ENCODE peak calls at places on chromosomes 13 and 19, in four cellular contexts. Q is IMR-90, R is K562, A is A549. T is an unnamed sample.

GRCh38 chr13:73556902-73557301 is 498.1 kb downstream of the KLF5 start:
- DNase-seq in Q (no peak), R (no peak), A (no peak), T (no peak)

GRCh38 chr19:50679177-50680125 is 30.2 kb downstream of the C19orf81 start:
- DNase-seq in R (peak), A (peak), Q (peak), T (peak)

GRCh38 chr19:41804327-41804726 is 7.9 kb downstream of the CEACAM3 start:
- DNase-seq in R (no peak), Q (no peak), A (no peak), T (no peak)

GRCh38 chr19:47363758-47364529 is 14.8 kb downstream of the DHX34 start:
- DNase-seq in A (peak), Q (peak), R (peak), T (no peak)

GRCh38 chr13:97976551-97977375 is 23.3 kb downstream of the IPO5 start:
- DNase-seq in Q (no peak), R (peak), A (peak), T (no peak)

GRCh38 chr19:17765069-17765618 is 13.9 kb downstream of the FCHO1 start:
- DNase-seq in Q (no peak), A (peak), R (no peak), T (no peak)

GRCh38 chr13:43489168-43489730 is 297.5 kb downstream of the ENOX1 start:
- DNase-seq in R (no peak), Q (no peak), A (no peak), T (no peak)

GRCh38 chr13:102197193-102197592 is 204.7 kb downstream of the FGF14 start:
- DNase-seq in A (peak), R (no peak), Q (peak), T (no peak)

GRCh38 chr13:26308250-26308649 is 54.3 kb downstream of the CDK8 start:
- DNase-seq in R (no peak), Q (no peak), A (no peak), T (no peak)

GRCh38 chr13:19862511-19863313 is 737 bp downstream of the ZMYM5 start:
- DNase-seq in R (peak), Q (peak), A (peak), T (no peak)

GRCh38 chr13:97485328-97485727 is 51.4 kb downstream of the RAP2A start:
- DNase-seq in Q (peak), R (no peak), A (no peak), T (no peak)

GRCh38 chr13:102983496-102983895 is 82.7 kb downstream of the SLC10A2 start:
- DNase-seq in R (no peak), A (no peak), Q (no peak), T (no peak)

GRCh38 chr13:101579291-101579802 is 126.9 kb downstream of the ITGBL1 start:
- DNase-seq in Q (peak), A (peak), R (no peak), T (no peak)

GRCh38 chr19:29811125-29812079 is at the start of gene CCNE1:
- DNase-seq in R (peak), A (peak), Q (peak), T (no peak)

GRCh38 chr13:27476943-27477681 is 26.7 kb upstream of the MTIF3 start:
- DNase-seq in R (no peak), A (peak), Q (peak), T (no peak)

GRCh38 chr19:7083076-7083956 is 13.8 kb downstream of the ZNF557 start:
- DNase-seq in Q (peak), A (peak), R (peak), T (no peak)

GRCh38 chr13:99392806-99393135 is 85.6 kb upstream of the GPR183 start:
- DNase-seq in A (no peak), Q (no peak), R (no peak), T (no peak)

GRCh38 chr13:51249767-51250741 is 27.9 kb downstream of the FAM124A start:
- DNase-seq in R (no peak), A (no peak), Q (no peak), T (no peak)

GRCh38 chr13:110570886-110571285 is 9.4 kb upstream of the RAB20 start:
- DNase-seq in R (no peak), A (no peak), Q (no peak), T (no peak)

GRCh38 chr13:41561179-41561578 is 103.8 kb downstream of the RGCC start:
- DNase-seq in Q (peak), R (no peak), A (no peak), T (no peak)

GRCh38 chr19:3210347-3211017 is 14.0 kb upstream of the CELF5 start:
- DNase-seq in A (peak), R (peak), Q (no peak), T (no peak)

GRCh38 chr19:3501780-3502179 is 1.3 kb upstream of the DOHH start:
- DNase-seq in A (no peak), Q (no peak), R (no peak), T (no peak)

GRCh38 chr19:45640849-45641273 is 1.7 kb upstream of the EML2 start:
- DNase-seq in R (peak), Q (no peak), A (no peak), T (no peak)

GRCh38 chr13:73168226-73168992 is 109.6 kb downstream of the KLF5 start:
- DNase-seq in A (no peak), Q (peak), R (no peak), T (no peak)

GRCh38 chr19:2561895-2562294 is 86.0 kb downstream of the GADD45B start:
- DNase-seq in A (no peak), Q (no peak), R (no peak), T (peak)

GRCh38 chr13:67224148-67224846 is 5.8 kb downstream of the PCDH9 start:
- DNase-seq in Q (peak), R (peak), A (peak), T (no peak)
- TF ChIP-seq ELK1 in Q (no peak), R (no peak), A (no peak), T (no peak)

DNA sequence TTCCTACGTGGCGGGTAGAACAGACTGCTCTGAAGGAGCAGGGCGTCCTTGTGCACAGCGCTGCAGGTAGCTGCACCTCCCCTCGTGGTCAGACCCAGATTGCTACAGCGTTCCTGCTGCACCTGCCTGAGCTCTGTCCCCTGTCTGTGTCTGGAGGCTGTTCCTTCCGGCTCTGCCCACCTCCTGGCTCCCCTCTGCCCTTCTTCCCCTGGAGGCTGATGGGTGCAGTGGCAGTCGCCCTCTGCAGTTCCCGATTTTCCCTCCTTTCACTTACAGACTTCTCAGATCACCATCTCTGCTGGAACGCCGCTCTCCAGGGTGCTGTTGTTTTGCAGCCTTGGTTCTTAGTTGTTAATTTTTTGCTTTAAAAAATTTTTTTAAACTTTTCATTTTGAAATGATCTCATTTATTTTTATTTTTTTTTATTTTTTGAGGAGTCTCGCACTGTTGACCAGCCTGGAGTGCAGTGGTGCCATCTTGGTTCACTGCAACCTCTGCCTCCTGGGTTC is 53.6 kb downstream of the SMARCA4 start:
- DNase-seq in Q (no peak), A (no peak), R (no peak), T (no peak)
- TF ChIP-seq ELK1 in Q (no peak), A (no peak), R (no peak), T (no peak)

GRCh38 chr13:84405286-84405685 is 523.0 kb upstream of the SLITRK1 start:
- DNase-seq in Q (peak), R (no peak), A (no peak), T (no peak)
- TF ChIP-seq ELK1 in Q (no peak), R (no peak), A (no peak), T (no peak)

GRCh38 chr19:22919946-22920345 is 83.0 kb downstream of the ZNF728 start:
- DNase-seq in Q (no peak), R (no peak), A (no peak), T (no peak)
- TF ChIP-seq ELK1 in Q (no peak), R (no peak), A (no peak), T (no peak)

DNA sequence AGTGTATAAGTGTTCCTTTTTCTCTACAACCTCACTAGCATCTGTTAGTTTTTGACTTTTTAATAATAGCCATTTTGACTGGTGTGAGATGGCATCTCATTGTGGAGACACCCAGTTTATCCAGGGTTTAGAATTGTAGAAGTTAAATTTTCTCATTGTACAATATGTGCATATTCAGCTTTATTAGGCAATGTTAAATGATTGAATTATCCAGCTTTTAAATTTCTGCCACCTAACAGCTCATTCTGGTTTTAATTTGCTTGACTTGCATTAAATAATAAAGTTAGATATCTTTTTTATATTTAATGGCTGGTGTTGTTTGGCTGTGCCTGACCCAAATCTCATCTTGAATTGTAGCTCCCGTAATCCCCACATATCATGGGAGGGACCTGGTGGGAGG is 46.7 kb upstream of the ZNF30 start:
- DNase-seq in R (no peak), Q (no peak), A (no peak), T (no peak)
- TF ChIP-seq ELK1 in R (no peak), Q (no peak), A (no peak), T (no peak)

GRCh38 chr19:991174-991931 is 7.2 kb downstream of the WDR18 start:
- DNase-seq in A (peak), R (peak), Q (peak), T (no peak)
- TF ChIP-seq ELK1 in A (no peak), R (no peak), Q (no peak), T (no peak)

GRCh38 chr13:21458816-21459701 is at the start of gene ZDHHC20:
- DNase-seq in R (peak), A (peak), Q (peak), T (no peak)
- TF ChIP-seq ELK1 in R (no peak), A (no peak), Q (no peak), T (no peak)

GRCh38 chr13:23794267-23795161 is 94.7 kb downstream of the MIPEP start:
- DNase-seq in R (no peak), A (no peak), Q (peak), T (peak)
- TF ChIP-seq ELK1 in R (no peak), A (no peak), Q (no peak), T (no peak)

DNA sequence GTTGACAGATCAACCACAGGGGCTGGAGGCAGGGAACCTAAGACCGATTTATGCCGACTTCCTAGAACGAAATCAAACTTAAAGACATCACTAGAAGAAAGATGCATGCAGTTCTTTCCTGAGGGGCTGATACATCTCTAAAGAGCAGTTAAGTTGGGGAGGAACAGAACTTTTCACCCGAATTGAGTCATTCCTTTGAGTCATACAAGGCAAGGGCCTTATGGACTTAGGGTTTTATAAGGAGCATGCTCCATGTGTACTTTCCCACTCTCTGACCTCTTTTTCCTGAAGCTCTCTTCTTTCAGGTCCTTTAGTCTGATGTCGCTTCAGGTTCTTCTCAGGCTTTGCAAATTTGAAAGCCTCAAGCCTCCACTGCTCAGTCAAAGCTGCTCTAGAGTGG is 7.9 kb upstream of the FBXL3 start:
- DNase-seq in A (no peak), R (no peak), Q (peak), T (no peak)
- TF ChIP-seq ELK1 in A (no peak), R (no peak), Q (no peak), T (no peak)